ENCODE peak calls at places on chromosome 1, in four cellular contexts. H, N, P and U are unnamed samples.

GRCh38 chr1:101237229-101237837 is 514 bp downstream of the S1PR1 start:
- DNase-seq in H (no peak), P (no peak), N (no peak), U (no peak)

GRCh38 chr1:175504875-175505555 is 238.4 kb downstream of the TNR start:
- DNase-seq in P (no peak), H (no peak), N (no peak), U (no peak)

GRCh38 chr1:180765156-180765555 is 133.3 kb downstream of the XPR1 start:
- DNase-seq in N (no peak), P (no peak), H (no peak), U (no peak)

GRCh38 chr1:47575855-47576757 is 138.3 kb downstream of the FOXD2 start:
- DNase-seq in N (no peak), H (no peak), P (no peak), U (no peak)

GRCh38 chr1:64092851-64093371 is 110.5 kb upstream of the UBE2U start:
- DNase-seq in H (no peak), N (no peak), P (no peak), U (no peak)

GRCh38 chr1:165114022-165114888 is 242.3 kb downstream of the LMX1A start:
- DNase-seq in P (no peak), N (no peak), H (no peak), U (no peak)

GRCh38 chr1:156464335-156464734 is 36.2 kb downstream of the MEF2D start:
- DNase-seq in H (no peak), N (peak), P (no peak), U (no peak)

GRCh38 chr1:182143154-182143657 is 81.7 kb upstream of the ZNF648 start:
- DNase-seq in H (peak), P (peak), N (peak), U (peak)

GRCh38 chr1:110387048-110387748 is 3.6 kb downstream of the SLC16A4 start:
- DNase-seq in P (no peak), H (no peak), N (no peak), U (no peak)

GRCh38 chr1:62643283-62643682 is 44.9 kb downstream of the DOCK7 start:
- DNase-seq in N (no peak), H (no peak), P (no peak), U (no peak)

GRCh38 chr1:228751360-228752098 is 16.2 kb downstream of the RHOU start:
- DNase-seq in N (no peak), H (no peak), P (no peak), U (no peak)

GRCh38 chr1:178371236-178371635 is 125.5 kb downstream of the CLEC20A start:
- DNase-seq in N (peak), H (no peak), P (no peak), U (no peak)

DNA sequence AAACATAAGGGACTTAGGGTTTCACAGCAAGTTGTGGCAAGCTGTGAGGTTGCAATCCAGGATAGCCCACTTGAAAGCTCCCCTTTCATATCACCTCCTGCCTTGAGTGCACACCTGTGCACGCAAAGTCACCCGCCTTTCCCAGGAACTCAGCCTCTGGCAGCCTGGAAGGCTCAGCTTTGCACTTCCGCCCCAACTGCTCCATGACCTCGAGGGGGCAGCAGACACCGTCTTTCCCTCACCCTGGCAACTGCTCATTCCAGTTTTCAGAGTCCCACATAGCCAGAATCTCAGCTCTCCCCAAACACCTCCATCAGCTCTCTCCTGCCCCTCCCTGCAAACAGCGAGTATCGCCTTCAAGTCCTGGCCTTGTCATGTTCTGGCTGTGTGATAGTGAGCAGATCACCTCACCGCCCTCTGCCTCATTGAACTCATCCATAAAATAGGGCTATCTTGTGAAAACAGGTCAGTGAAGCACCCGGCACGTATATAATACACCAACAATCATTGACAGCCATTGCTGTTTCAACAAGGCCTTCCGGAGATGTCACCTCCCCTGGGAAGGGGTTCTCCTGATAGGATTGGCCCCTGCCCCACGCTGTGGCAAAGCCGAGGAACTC is 32.2 kb upstream of the EPB41 start:
- DNase-seq in P (peak), H (peak), N (peak), U (peak)
- TF ChIP-seq POLR2A in P (no peak), H (no peak), N (no peak), U (no peak)

DNA sequence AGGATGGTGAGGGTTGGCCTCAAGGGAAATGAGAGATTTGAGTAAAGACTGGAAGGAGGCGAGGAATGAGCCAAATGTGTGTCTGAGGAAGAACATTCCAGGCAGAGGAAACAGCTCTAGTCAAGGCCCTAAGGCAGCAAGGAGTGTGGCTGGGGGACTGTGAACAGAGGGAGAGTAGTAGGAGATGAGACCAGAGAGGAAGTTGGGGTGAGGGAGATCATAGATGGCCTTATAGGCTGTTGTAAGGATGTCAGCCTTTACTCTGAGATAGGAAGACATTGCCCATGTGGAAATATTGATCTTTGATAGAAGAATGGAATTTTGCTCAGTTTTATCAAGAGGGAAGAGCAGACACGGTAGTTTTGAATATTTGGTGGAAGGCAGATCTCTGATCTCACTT is 55.2 kb upstream of the ARTN start:
- DNase-seq in N (no peak), H (no peak), P (no peak), U (no peak)
- TF ChIP-seq POLR2AphosphoS5 in N (no peak), H (no peak), P (no peak), U (no peak)

GRCh38 chr1:36149237-36149972 is at the start of gene TRAPPC3:
- DNase-seq in N (peak), H (peak), P (peak), U (peak)

GRCh38 chr1:36150296-36151132 is 1.2 kb upstream of the TRAPPC3 start:
- DNase-seq in H (peak), P (peak), N (peak), U (peak)

GRCh38 chr1:36149973-36150295 is 648 bp upstream of the TRAPPC3 start:
- DNase-seq in N (no peak), H (no peak), P (no peak), U (no peak)

GRCh38 chr1:36151845-36152203 is 2.5 kb upstream of the TRAPPC3 start:
- DNase-seq in H (no peak), N (no peak), P (no peak), U (no peak)

DNA sequence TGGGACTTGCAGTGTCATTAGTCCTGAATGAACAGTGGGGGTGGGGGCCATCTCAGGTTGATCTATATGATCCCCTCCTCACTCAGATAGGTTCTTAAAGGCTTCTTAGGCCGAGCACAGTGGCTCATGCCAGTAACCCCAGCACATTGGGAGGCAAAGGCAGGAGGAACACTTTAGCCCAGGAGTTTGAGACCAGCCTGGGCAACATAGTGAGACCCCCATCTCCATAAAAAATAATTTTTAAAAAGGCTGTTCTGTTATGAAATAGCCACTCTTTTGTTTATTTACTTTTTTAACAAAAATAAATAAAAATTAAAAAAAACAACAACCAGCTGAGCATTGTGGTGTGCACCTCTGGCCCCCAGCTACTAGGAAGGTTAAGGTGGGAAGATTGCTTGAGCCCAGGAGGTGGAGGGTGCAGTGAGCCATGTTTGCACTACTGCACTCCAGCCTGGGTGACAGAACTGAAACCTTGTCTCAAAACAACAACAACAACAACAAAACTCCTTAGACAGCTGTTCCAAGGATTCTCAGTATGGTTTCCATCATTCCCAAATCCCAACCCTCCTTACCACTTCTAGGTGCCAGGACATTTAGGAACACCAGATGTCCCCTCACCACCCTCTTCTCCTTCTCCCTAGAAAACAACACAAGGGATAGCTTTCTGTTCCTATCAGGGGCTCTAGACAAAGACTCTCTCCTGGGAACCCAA is 2.0 kb upstream of the TRAPPC3 start:
- DNase-seq in H (no peak), P (no peak), N (no peak), U (no peak)
- TF ChIP-seq POLR2A in H (no peak), P (no peak), N (no peak), U (no peak)

GRCh38 chr1:159881930-159882839 is 17.8 kb downstream of the CFAP45 start:
- DNase-seq in P (no peak), H (peak), N (peak), U (no peak)
- TF ChIP-seq POLR2AphosphoS5 in P (no peak), H (no peak), N (no peak), U (peak)